ENCODE peak calls at places on chromosomes 1 and 21, in six cellular contexts. J is vagina, B is body of pancreas, A is heart left ventricle, N is ovary, O is stomach. D is an unnamed sample.

GRCh38 chr1:154607084-154607747 is 770 bp downstream of the ADAR start:
- DNase-seq in J (no peak), B (no peak), A (no peak), N (no peak), O (no peak), D (no peak)

GRCh38 chr1:67458663-67459062 is 28.5 kb upstream of the SERBP1 start:
- DNase-seq in J (no peak), B (no peak), A (no peak), N (no peak), O (no peak), D (no peak)

GRCh38 chr1:182889997-182890396 is 50.9 kb downstream of the DHX9 start:
- DNase-seq in J (no peak), B (no peak), A (no peak), N (no peak), O (no peak), D (no peak)

GRCh38 chr1:193219391-193219790 is 33.0 kb upstream of the B3GALT2 start:
- DNase-seq in J (no peak), B (no peak), A (no peak), N (no peak), O (no peak), D (no peak)

GRCh38 chr21:39010629-39011404 is 172.4 kb downstream of the PSMG1 start:
- DNase-seq in J (no peak), B (no peak), A (no peak), N (no peak), O (no peak), D (no peak)

GRCh38 chr1:236150972-236151371 is 8.6 kb downstream of the GPR137B start:
- DNase-seq in J (no peak), B (no peak), A (no peak), N (no peak), O (no peak), D (no peak)

GRCh38 chr21:36044056-36044455 is 16.3 kb downstream of the SETD4 start:
- DNase-seq in J (no peak), B (no peak), A (no peak), N (no peak), O (no peak), D (no peak)

GRCh38 chr1:230186874-230187273 is 119.8 kb downstream of the GALNT2 start:
- DNase-seq in J (peak; percentile 82), B (no peak), A (no peak), N (no peak), O (no peak), D (peak; percentile 27)

GRCh38 chr1:156146749-156147405 is 6.5 kb upstream of the SEMA4A start:
- DNase-seq in J (no peak), B (no peak), A (no peak), N (peak; percentile 60), O (peak; percentile 71), D (no peak)

GRCh38 chr1:55848906-55849305 is 633.7 kb upstream of the USP24 start:
- DNase-seq in J (no peak), B (no peak), A (no peak), N (no peak), O (no peak), D (no peak)
- TF ChIP-seq CTCF in J (no peak), B (no peak), A (no peak), N (no peak), O (no peak), D (peak; percentile 39)

DNA sequence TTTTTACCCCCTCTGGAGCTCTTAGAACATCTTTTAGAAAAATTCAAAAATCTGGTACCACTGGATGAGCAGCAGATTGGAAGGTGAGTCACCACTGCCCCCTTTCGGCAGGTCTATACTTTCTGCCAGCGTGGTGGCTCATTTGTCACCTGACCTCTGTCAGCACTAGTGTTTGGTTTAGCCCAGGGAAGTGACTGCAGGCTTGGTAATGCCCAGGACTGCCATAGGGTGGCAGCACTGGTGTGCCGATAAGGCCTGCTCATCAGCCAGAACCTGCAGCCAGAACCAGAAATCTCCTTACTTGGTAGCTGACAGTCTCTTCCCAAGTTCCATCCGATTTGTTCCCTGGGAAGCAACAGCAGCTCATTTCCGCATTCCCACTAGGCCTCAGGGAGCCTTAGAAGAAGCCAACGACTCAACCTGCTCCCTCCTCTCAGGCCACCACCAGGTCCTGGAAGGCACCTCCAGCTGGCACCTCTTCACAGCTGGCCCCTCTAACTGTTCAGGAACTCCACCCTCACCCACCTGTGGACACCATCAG is 6.8 kb downstream of the SMIM12 start:
- DNase-seq in J (peak; percentile 92), B (peak; percentile 95), A (peak; percentile 90), N (peak; percentile 76), O (peak; percentile 93), D (peak; percentile 92)
- TF ChIP-seq POLR2A in J (no peak), B (no peak), A (no peak), N (no peak), O (no peak), D (no peak)

GRCh38 chr1:85888961-85889360 is 180.7 kb upstream of the ZNHIT6 start:
- DNase-seq in J (no peak), B (no peak), A (no peak), N (no peak), O (no peak), D (no peak)

GRCh38 chr1:85898861-85899260 is 190.6 kb upstream of the ZNHIT6 start:
- DNase-seq in J (no peak), B (no peak), A (no peak), N (no peak), O (no peak), D (no peak)

DNA sequence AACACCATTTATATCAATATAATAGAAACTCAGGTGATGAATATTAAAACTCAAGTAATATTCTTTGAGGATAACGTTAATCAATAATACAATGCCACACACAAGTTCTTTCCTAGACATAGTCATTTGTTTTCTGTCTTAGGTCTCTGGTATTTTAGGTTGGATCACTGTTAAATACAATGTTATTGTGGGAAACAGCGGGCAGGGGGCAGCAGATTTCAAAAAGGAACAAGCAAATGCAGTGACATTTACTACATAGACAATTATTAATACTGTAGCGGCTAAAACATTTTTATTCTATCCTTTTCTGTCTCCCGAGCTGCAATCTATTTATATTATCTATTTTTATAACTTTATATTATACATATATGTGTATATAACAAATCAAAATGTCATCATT is 186.4 kb upstream of the ZNHIT6 start:
- DNase-seq in J (no peak), B (peak; percentile 23), A (no peak), N (peak; percentile 36), O (no peak), D (no peak)
- TF ChIP-seq CTCF in J (peak; percentile 20), B (peak; percentile 7), A (peak; percentile 36), N (no peak), O (no peak), D (no peak)

DNA sequence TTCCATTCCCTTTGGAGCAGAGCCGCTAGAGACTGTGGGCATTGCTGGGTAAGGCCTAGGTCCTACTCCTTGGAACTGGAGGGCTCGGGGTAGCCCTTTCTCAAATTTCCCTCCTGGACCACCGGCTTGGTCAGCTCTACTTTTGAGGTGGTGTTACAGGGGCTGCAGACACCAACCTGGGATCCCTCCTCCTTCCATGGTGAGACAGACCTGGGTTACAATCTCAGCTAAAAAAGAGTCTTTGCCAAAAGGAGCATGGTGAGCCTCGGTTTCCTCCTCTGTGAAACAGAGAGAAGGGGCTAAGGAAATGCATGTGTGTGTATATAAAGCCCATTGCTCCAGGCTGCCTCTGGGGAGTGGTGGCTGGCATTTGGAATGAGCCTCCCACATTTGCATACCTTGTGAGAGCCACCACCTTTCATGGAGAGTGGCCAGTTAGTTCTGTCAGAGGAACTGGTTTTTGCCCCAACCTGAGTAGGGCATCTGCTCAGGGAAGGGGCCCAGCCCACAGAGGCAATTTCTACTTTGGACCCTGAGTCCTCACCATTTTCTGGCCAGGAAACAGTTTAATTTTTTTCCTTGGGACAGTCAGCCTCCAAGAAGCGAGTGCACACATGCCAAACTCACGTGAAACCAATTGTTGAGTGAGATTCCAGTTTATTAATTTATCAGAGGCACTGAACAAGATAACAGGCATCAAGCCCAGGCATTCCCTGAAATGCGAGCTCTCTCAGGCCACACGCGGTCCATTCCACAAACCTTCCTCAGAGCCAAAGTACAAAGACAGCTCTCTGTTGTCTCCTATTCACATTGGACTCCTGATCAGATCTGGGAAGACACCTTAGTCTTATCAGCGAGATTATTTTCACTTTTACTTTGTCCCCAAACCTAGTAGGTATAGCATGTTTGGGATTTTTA is 897 bp upstream of the SLC6A9 start:
- DNase-seq in J (no peak), B (no peak), A (no peak), N (no peak), O (peak; percentile 55), D (no peak)
- TF ChIP-seq POLR2A in J (no peak), B (no peak), A (no peak), N (no peak), O (no peak), D (no peak)

GRCh38 chr1:201647094-201647493 is 108.2 kb downstream of the NAV1 start:
- DNase-seq in J (no peak), B (no peak), A (no peak), N (no peak), O (no peak), D (no peak)
- TF ChIP-seq CTCF in J (no peak), B (no peak), A (no peak), N (no peak), O (no peak), D (no peak)